ENCODE peak calls at places on chromosomes 3 and 15, in seven cellular contexts. F, S, G, Y, D, I and T are unnamed samples.
A peak's percentile ranks its signal among the peaks of the same experiment; 100 is the strongest.

GRCh38 chr15:88440021-88440420 is 27.2 kb downstream of the MRPL46 start:
- DNase-seq in F (no peak), S (peak; percentile 78), G (no peak), Y (peak; percentile 5), D (no peak), I (no peak), T (no peak)

GRCh38 chr3:52495777-52496602 is 852 bp downstream of the STAB1 start:
- DNase-seq in F (no peak), S (peak; percentile 43), G (no peak), Y (peak; percentile 62), D (no peak), I (peak; percentile 9), T (no peak)

GRCh38 chr3:8371085-8371551 is 130.5 kb upstream of the LMCD1 start:
- DNase-seq in F (no peak), S (peak; percentile 53), G (no peak), Y (peak; percentile 78), D (no peak), I (peak; percentile 20), T (no peak)

GRCh38 chr3:11558002-11558401 is 85.7 kb downstream of the VGLL4 start:
- DNase-seq in F (peak; percentile 34), S (peak; percentile 90), G (no peak), Y (peak; percentile 83), D (no peak), I (peak; percentile 80), T (no peak)

GRCh38 chr3:35946857-35947514 is 307.7 kb downstream of the ARPP21 start:
- DNase-seq in F (no peak), S (no peak), G (no peak), Y (no peak), D (no peak), I (no peak), T (no peak)

GRCh38 chr3:194328080-194328571 is 23.0 kb downstream of the CPN2 start:
- DNase-seq in F (no peak), S (peak; percentile 72), G (peak; percentile 71), Y (peak; percentile 64), D (no peak), I (no peak), T (peak; percentile 56)

GRCh38 chr3:129975332-129976090 is 991 bp downstream of the TRH start:
- DNase-seq in F (peak; percentile 84), S (no peak), G (no peak), Y (no peak), D (no peak), I (peak; percentile 20), T (peak; percentile 1)

GRCh38 chr15:58517252-58517681 is 85.5 kb downstream of the LIPC start:
- DNase-seq in F (no peak), S (no peak), G (no peak), Y (no peak), D (no peak), I (no peak), T (no peak)

GRCh38 chr15:63107895-63108546 is 13.6 kb upstream of the LACTB start:
- DNase-seq in F (no peak), S (peak; percentile 100), G (no peak), Y (peak; percentile 100), D (no peak), I (peak; percentile 99), T (no peak)

GRCh38 chr15:64092864-64093626 is 593 bp downstream of the CIAO2A start:
- DNase-seq in F (peak; percentile 78), S (peak; percentile 64), G (peak; percentile 75), Y (peak; percentile 61), D (peak; percentile 32), I (peak; percentile 64), T (peak; percentile 59)

GRCh38 chr3:143134446-143134845 is 14.9 kb downstream of the CHST2 start:
- DNase-seq in F (no peak), S (no peak), G (no peak), Y (no peak), D (no peak), I (no peak), T (peak; percentile 26)

GRCh38 chr3:147120029-147120428 is 286.3 kb downstream of the ZIC4 start:
- DNase-seq in F (no peak), S (peak; percentile 45), G (no peak), Y (peak; percentile 70), D (no peak), I (peak; percentile 72), T (no peak)

GRCh38 chr3:87900061-87900460 is 158.7 kb downstream of the CGGBP1 start:
- DNase-seq in F (no peak), S (no peak), G (no peak), Y (no peak), D (no peak), I (peak; percentile 16), T (no peak)

GRCh38 chr3:11438636-11439035 is 166.4 kb downstream of the ATG7 start:
- DNase-seq in F (peak; percentile 49), S (peak; percentile 4), G (no peak), Y (no peak), D (peak; percentile 41), I (no peak), T (peak; percentile 5)

GRCh38 chr3:69306239-69307185 is 79.4 kb downstream of the FRMD4B start:
- DNase-seq in F (peak; percentile 84), S (peak; percentile 83), G (peak; percentile 79), Y (peak; percentile 96), D (peak; percentile 74), I (peak; percentile 92), T (peak; percentile 70)

GRCh38 chr3:50211930-50212329 is 6.9 kb downstream of the SLC38A3 start:
- DNase-seq in F (no peak), S (peak; percentile 20), G (no peak), Y (no peak), D (no peak), I (peak; percentile 67), T (no peak)

GRCh38 chr3:126539558-126540250 is 15.7 kb downstream of the CHST13 start:
- DNase-seq in F (peak; percentile 21), S (no peak), G (peak; percentile 33), Y (no peak), D (peak; percentile 4), I (no peak), T (no peak)

GRCh38 chr3:56131976-56132590 is 336.2 kb downstream of the ERC2 start:
- DNase-seq in F (peak; percentile 74), S (peak; percentile 95), G (no peak), Y (peak; percentile 94), D (peak; percentile 17), I (peak; percentile 94), T (no peak)

GRCh38 chr15:90016721-90017120 is 15.6 kb downstream of the ZNF710 start:
- DNase-seq in F (no peak), S (no peak), G (no peak), Y (no peak), D (no peak), I (no peak), T (no peak)

GRCh38 chr3:47337656-47338055 is 43.2 kb upstream of the PTPN23 start:
- DNase-seq in F (no peak), S (no peak), G (no peak), Y (no peak), D (no peak), I (no peak), T (no peak)

GRCh38 chr3:66038384-66038725 is 363 bp downstream of the MAGI1 start:
- DNase-seq in F (no peak), S (no peak), G (no peak), Y (no peak), D (no peak), I (peak; percentile 89), T (no peak)

GRCh38 chr3:140396110-140396509 is 281.8 kb upstream of the TRIM42 start:
- DNase-seq in F (no peak), S (no peak), G (no peak), Y (no peak), D (no peak), I (no peak), T (no peak)

DNA sequence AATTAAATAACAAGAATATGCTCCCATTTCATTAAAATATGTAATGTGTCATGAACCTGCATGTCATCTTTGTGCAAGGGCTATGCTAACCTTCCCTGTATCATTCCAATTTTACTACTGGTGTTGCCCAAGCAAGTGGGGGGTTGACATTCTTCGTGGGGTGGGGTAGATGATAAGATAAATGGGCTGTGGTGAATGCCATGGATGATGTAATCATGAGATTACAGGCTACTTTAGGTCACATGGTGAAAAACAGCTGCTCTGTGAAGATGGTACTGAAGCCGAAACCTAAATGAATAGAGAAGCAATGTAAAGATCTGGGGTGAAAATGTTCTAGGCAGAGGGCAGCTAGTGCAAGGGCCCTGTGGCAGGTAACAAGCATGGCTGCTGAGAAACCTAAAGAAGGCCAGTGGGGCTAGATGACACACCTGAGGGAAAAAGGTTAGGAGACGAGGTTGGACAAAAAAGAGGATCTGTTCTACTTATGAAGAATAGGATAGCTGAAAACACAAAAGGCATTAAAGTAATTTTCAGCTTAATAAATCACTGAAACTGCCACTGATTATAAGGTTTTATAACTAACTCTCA is 35.1 kb downstream of the MTMR10 start:
- DNase-seq in F (no peak), S (peak; percentile 22), G (no peak), Y (peak; percentile 17), D (no peak), I (no peak), T (no peak)
- H3K36me3 ChIP-seq in F (peaks cover 73% of the 10 kb centered on the region), S (peaks cover 28% of the 10 kb centered on the region), G (peaks cover 82% of the 10 kb centered on the region), Y (peaks cover 15% of the 10 kb centered on the region), D (no peaks in the 10 kb centered on the region), I (peaks cover 85% of the 10 kb centered on the region), T (peaks cover 51% of the 10 kb centered on the region)

GRCh38 chr15:70494529-70494860 is 268.9 kb downstream of the UACA start:
- DNase-seq in F (no peak), S (no peak), G (no peak), Y (no peak), D (no peak), I (no peak), T (no peak)

GRCh38 chr15:70492240-70493177 is 270.8 kb downstream of the UACA start:
- DNase-seq in F (no peak), S (peak; percentile 81), G (peak; percentile 66), Y (peak; percentile 83), D (no peak), I (peak; percentile 81), T (no peak)

GRCh38 chr15:70493376-70493775 is 270.0 kb downstream of the UACA start:
- DNase-seq in F (no peak), S (no peak), G (no peak), Y (no peak), D (no peak), I (no peak), T (no peak)

GRCh38 chr15:70494861-70495571 is 268.3 kb downstream of the UACA start:
- DNase-seq in F (peak; percentile 65), S (peak; percentile 96), G (no peak), Y (peak; percentile 91), D (no peak), I (peak; percentile 96), T (no peak)

GRCh38 chr15:70493787-70494514 is 269.4 kb downstream of the UACA start:
- DNase-seq in F (no peak), S (peak; percentile 30), G (no peak), Y (no peak), D (no peak), I (peak; percentile 41), T (no peak)
- H3K4me1 ChIP-seq in F (peaks cover 20% of the 10 kb centered on the region), S (peaks cover 36% of the 10 kb centered on the region), G (no peaks in the 10 kb centered on the region), Y (peaks cover 35% of the 10 kb centered on the region), D (no peaks in the 10 kb centered on the region), I (peaks cover 39% of the 10 kb centered on the region), T (no peaks in the 10 kb centered on the region)

GRCh38 chr3:176097036-176097435 is 1100.2 kb downstream of the TBL1XR1 start:
- DNase-seq in F (no peak), S (no peak), G (no peak), Y (no peak), D (no peak), I (no peak), T (no peak)
- H3K9me3 ChIP-seq in F (no peaks in the 10 kb centered on the region), S (no peaks in the 10 kb centered on the region), G (peaks cover 4% of the 10 kb centered on the region), Y (no peaks in the 10 kb centered on the region), D (no peaks in the 10 kb centered on the region), I (no peaks in the 10 kb centered on the region), T (no peaks in the 10 kb centered on the region)

GRCh38 chr3:119872773-119873172 is 90.9 kb downstream of the NR1I2 start:
- DNase-seq in F (no peak), S (no peak), G (no peak), Y (no peak), D (no peak), I (no peak), T (no peak)

GRCh38 chr3:119870512-119870911 is 88.6 kb downstream of the NR1I2 start:
- DNase-seq in F (no peak), S (no peak), G (no peak), Y (no peak), D (no peak), I (no peak), T (no peak)

GRCh38 chr3:119871571-119871970 is 89.7 kb downstream of the NR1I2 start:
- DNase-seq in F (no peak), S (no peak), G (no peak), Y (no peak), D (no peak), I (no peak), T (no peak)
- H3K36me3 ChIP-seq in F (peaks cover 26% of the 10 kb centered on the region), S (peaks cover 1% of the 10 kb centered on the region), G (no peaks in the 10 kb centered on the region), Y (no peaks in the 10 kb centered on the region), D (no peaks in the 10 kb centered on the region), I (peaks cover 11% of the 10 kb centered on the region), T (no peaks in the 10 kb centered on the region)